ENCODE peak calls at places on chromosomes 11 and 22, in four cellular contexts. I is D341Med, X is cardiac muscle cell, T is neural progenitor cell. F is an unnamed sample.
A peak's percentile ranks its signal among the peaks of the same experiment; 100 is the strongest.

GRCh38 chr22:36097880-36098279 is 62.7 kb downstream of the APOL3 start:
- DNase-seq in I (no peak), X (no peak), T (no peak), F (no peak)

GRCh38 chr11:128359515-128359914 is 227.8 kb downstream of the ETS1 start:
- DNase-seq in I (no peak), X (peak; percentile 61), T (no peak), F (no peak)

GRCh38 chr11:116473790-116474346 is 298.9 kb downstream of the BUD13 start:
- DNase-seq in I (no peak), X (no peak), T (no peak), F (no peak)

GRCh38 chr11:46338988-46339666 is 8.1 kb upstream of the DGKZ start:
- DNase-seq in I (no peak), X (no peak), T (peak; percentile 67), F (no peak)

GRCh38 chr11:102666331-102666957 is 39.1 kb downstream of the MMP27 start:
- DNase-seq in I (peak; percentile 59), X (peak; percentile 67), T (peak; percentile 66), F (peak; percentile 52)

GRCh38 chr22:30426395-30427353 is 1.1 kb downstream of the MTFP1 start:
- DNase-seq in I (peak; percentile 87), X (peak; percentile 78), T (peak; percentile 88), F (peak; percentile 85)

GRCh38 chr22:30372915-30373314 is 14.3 kb downstream of the RNF215 start:
- DNase-seq in I (no peak), X (no peak), T (no peak), F (no peak)

GRCh38 chr22:27252282-27253049 is 549.1 kb downstream of the MN1 start:
- DNase-seq in I (no peak), X (peak; percentile 94), T (no peak), F (no peak)

F was measured in NCI-H82.